ENCODE peak calls at places on chromosomes 5 and 9, in seven cellular contexts. One of them, this sample, is unnamed. For H3K4me1, the result is how much of the 10 kb centered on the place peaks cover.

GRCh38 chr5:143064207-143064606 is 294.0 kb downstream of the ARHGAP26 start:
- DNase-seq in tibial nerve: no peak
- DNase-seq in ovary: no peak
- DNase-seq in GM12878: no peak
- DNase-seq in esophagus muscularis mucosa: no peak
- DNase-seq in K562: no peak
- DNase-seq in sigmoid colon: no peak
- DNase-seq in this sample: no peak

GRCh38 chr5:122150128-122150685 is 20.9 kb downstream of the ZNF474 start:
- DNase-seq in tibial nerve: no peak
- DNase-seq in ovary: no peak
- DNase-seq in GM12878: no peak
- DNase-seq in esophagus muscularis mucosa: peak
- DNase-seq in K562: no peak
- DNase-seq in sigmoid colon: no peak
- DNase-seq in this sample: no peak

GRCh38 chr9:134461436-134461982 is 135.3 kb downstream of the RXRA start:
- DNase-seq in tibial nerve: no peak
- DNase-seq in ovary: no peak
- DNase-seq in GM12878: no peak
- DNase-seq in esophagus muscularis mucosa: no peak
- DNase-seq in K562: no peak
- DNase-seq in sigmoid colon: no peak
- DNase-seq in this sample: no peak

GRCh38 chr5:138946241-138946623 is 71.1 kb upstream of the LRRTM2 start:
- DNase-seq in tibial nerve: no peak
- DNase-seq in ovary: no peak
- DNase-seq in GM12878: no peak
- DNase-seq in esophagus muscularis mucosa: no peak
- DNase-seq in K562: no peak
- DNase-seq in sigmoid colon: peak
- DNase-seq in this sample: no peak

GRCh38 chr5:134224905-134225779 is 731 bp downstream of the PPP2CA start:
- DNase-seq in tibial nerve: peak
- DNase-seq in ovary: peak
- DNase-seq in GM12878: no peak
- DNase-seq in esophagus muscularis mucosa: no peak
- DNase-seq in K562: peak
- DNase-seq in sigmoid colon: peak
- DNase-seq in this sample: peak

GRCh38 chr9:138049779-138050471 is 172.3 kb downstream of the CACNA1B start:
- DNase-seq in tibial nerve: no peak
- DNase-seq in ovary: no peak
- DNase-seq in GM12878: no peak
- DNase-seq in esophagus muscularis mucosa: no peak
- DNase-seq in K562: no peak
- DNase-seq in sigmoid colon: peak
- DNase-seq in this sample: peak

GRCh38 chr9:124251605-124252366 is 6.0 kb upstream of the NEK6 start:
- DNase-seq in tibial nerve: no peak
- DNase-seq in ovary: peak
- DNase-seq in GM12878: no peak
- DNase-seq in esophagus muscularis mucosa: no peak
- DNase-seq in K562: no peak
- DNase-seq in sigmoid colon: peak
- DNase-seq in this sample: no peak

GRCh38 chr9:37534412-37534811 is 41.8 kb downstream of the FBXO10 start:
- DNase-seq in tibial nerve: no peak
- DNase-seq in ovary: no peak
- DNase-seq in GM12878: no peak
- DNase-seq in esophagus muscularis mucosa: no peak
- DNase-seq in K562: no peak
- DNase-seq in sigmoid colon: no peak
- DNase-seq in this sample: no peak

GRCh38 chr9:111597852-111598729 is 1.4 kb downstream of the PTGR1 start:
- DNase-seq in tibial nerve: peak
- DNase-seq in ovary: peak
- DNase-seq in GM12878: no peak
- DNase-seq in esophagus muscularis mucosa: no peak
- DNase-seq in K562: peak
- DNase-seq in sigmoid colon: peak
- DNase-seq in this sample: peak

GRCh38 chr5:142600611-142601360 is 85.1 kb downstream of the FGF1 start:
- DNase-seq in tibial nerve: peak
- DNase-seq in ovary: peak
- DNase-seq in GM12878: no peak
- DNase-seq in esophagus muscularis mucosa: no peak
- DNase-seq in K562: no peak
- DNase-seq in sigmoid colon: peak
- DNase-seq in this sample: peak

GRCh38 chr5:64229163-64229774 is 63.6 kb downstream of the RNF180 start:
- DNase-seq in tibial nerve: no peak
- DNase-seq in ovary: no peak
- DNase-seq in GM12878: no peak
- DNase-seq in esophagus muscularis mucosa: no peak
- DNase-seq in K562: peak
- DNase-seq in sigmoid colon: no peak
- DNase-seq in this sample: no peak

GRCh38 chr5:123855630-123856029 is 343.7 kb downstream of the CSNK1G3 start:
- DNase-seq in tibial nerve: no peak
- DNase-seq in ovary: no peak
- DNase-seq in GM12878: no peak
- DNase-seq in esophagus muscularis mucosa: no peak
- DNase-seq in K562: no peak
- DNase-seq in sigmoid colon: no peak
- DNase-seq in this sample: no peak

GRCh38 chr5:181160144-181160754 is 12.9 kb downstream of the OR2V2 start:
- DNase-seq in tibial nerve: no peak
- DNase-seq in ovary: peak
- DNase-seq in GM12878: no peak
- DNase-seq in esophagus muscularis mucosa: no peak
- DNase-seq in K562: peak
- DNase-seq in sigmoid colon: peak
- DNase-seq in this sample: no peak

GRCh38 chr5:127757576-127757975 is 54.4 kb downstream of the CCDC192 start:
- DNase-seq in tibial nerve: no peak
- DNase-seq in ovary: no peak
- DNase-seq in GM12878: peak
- DNase-seq in esophagus muscularis mucosa: no peak
- DNase-seq in K562: no peak
- DNase-seq in sigmoid colon: no peak
- DNase-seq in this sample: peak

GRCh38 chr5:178428341-178429155 is 161.6 kb downstream of the COL23A1 start:
- DNase-seq in tibial nerve: no peak
- DNase-seq in ovary: no peak
- DNase-seq in GM12878: no peak
- DNase-seq in esophagus muscularis mucosa: peak
- DNase-seq in K562: no peak
- DNase-seq in sigmoid colon: no peak
- DNase-seq in this sample: peak

GRCh38 chr5:109755761-109756160 is 66.0 kb downstream of the MAN2A1 start:
- DNase-seq in tibial nerve: no peak
- DNase-seq in ovary: no peak
- DNase-seq in GM12878: no peak
- DNase-seq in esophagus muscularis mucosa: no peak
- DNase-seq in K562: no peak
- DNase-seq in sigmoid colon: no peak
- DNase-seq in this sample: no peak

GRCh38 chr9:6047020-6047419 is 31.6 kb upstream of the RANBP6 start:
- DNase-seq in tibial nerve: no peak
- DNase-seq in ovary: no peak
- DNase-seq in GM12878: no peak
- DNase-seq in esophagus muscularis mucosa: no peak
- DNase-seq in K562: no peak
- DNase-seq in sigmoid colon: no peak
- DNase-seq in this sample: no peak

GRCh38 chr5:72185717-72186388 is 78.6 kb downstream of the MAP1B start:
- DNase-seq in tibial nerve: no peak
- DNase-seq in ovary: no peak
- DNase-seq in GM12878: no peak
- DNase-seq in esophagus muscularis mucosa: no peak
- DNase-seq in K562: no peak
- DNase-seq in sigmoid colon: no peak
- DNase-seq in this sample: no peak

GRCh38 chr5:159641371-159642039 is 274.8 kb upstream of the ADRA1B start:
- DNase-seq in tibial nerve: no peak
- DNase-seq in ovary: no peak
- DNase-seq in GM12878: no peak
- DNase-seq in esophagus muscularis mucosa: peak
- DNase-seq in K562: no peak
- DNase-seq in sigmoid colon: no peak
- DNase-seq in this sample: no peak

GRCh38 chr5:129345213-129345925 is 114.7 kb upstream of the ADAMTS19 start:
- DNase-seq in tibial nerve: no peak
- DNase-seq in ovary: no peak
- DNase-seq in GM12878: no peak
- DNase-seq in esophagus muscularis mucosa: no peak
- DNase-seq in K562: no peak
- DNase-seq in sigmoid colon: no peak
- DNase-seq in this sample: no peak

GRCh38 chr5:175816348-175816747 is 55.0 kb upstream of the CPLX2 start:
- DNase-seq in tibial nerve: no peak
- DNase-seq in ovary: no peak
- DNase-seq in GM12878: no peak
- DNase-seq in esophagus muscularis mucosa: no peak
- DNase-seq in K562: peak
- DNase-seq in sigmoid colon: no peak
- DNase-seq in this sample: no peak

GRCh38 chr5:179610109-179610902 is 13.2 kb downstream of the HNRNPH1 start:
- DNase-seq in tibial nerve: no peak
- DNase-seq in ovary: no peak
- DNase-seq in GM12878: no peak
- DNase-seq in esophagus muscularis mucosa: no peak
- DNase-seq in K562: no peak
- DNase-seq in sigmoid colon: peak
- DNase-seq in this sample: no peak

GRCh38 chr5:42005561-42006153 is 80.6 kb downstream of the FBXO4 start:
- DNase-seq in tibial nerve: no peak
- DNase-seq in ovary: no peak
- DNase-seq in GM12878: no peak
- DNase-seq in esophagus muscularis mucosa: no peak
- DNase-seq in K562: peak
- DNase-seq in sigmoid colon: no peak
- DNase-seq in this sample: no peak

GRCh38 chr5:66912787-66913186 is 283.8 kb downstream of the CD180 start:
- DNase-seq in tibial nerve: no peak
- DNase-seq in ovary: no peak
- DNase-seq in GM12878: no peak
- DNase-seq in esophagus muscularis mucosa: no peak
- DNase-seq in K562: no peak
- DNase-seq in sigmoid colon: no peak
- DNase-seq in this sample: no peak

GRCh38 chr5:156310115-156310514 is 16.8 kb upstream of the SGCD start:
- DNase-seq in tibial nerve: no peak
- DNase-seq in ovary: no peak
- DNase-seq in GM12878: no peak
- DNase-seq in esophagus muscularis mucosa: no peak
- DNase-seq in K562: no peak
- DNase-seq in sigmoid colon: no peak
- DNase-seq in this sample: no peak

GRCh38 chr9:83584995-83585394 is 37.9 kb upstream of the IDNK start:
- DNase-seq in tibial nerve: no peak
- DNase-seq in ovary: no peak
- DNase-seq in GM12878: no peak
- DNase-seq in esophagus muscularis mucosa: peak
- DNase-seq in K562: no peak
- DNase-seq in sigmoid colon: no peak
- DNase-seq in this sample: no peak

DNA sequence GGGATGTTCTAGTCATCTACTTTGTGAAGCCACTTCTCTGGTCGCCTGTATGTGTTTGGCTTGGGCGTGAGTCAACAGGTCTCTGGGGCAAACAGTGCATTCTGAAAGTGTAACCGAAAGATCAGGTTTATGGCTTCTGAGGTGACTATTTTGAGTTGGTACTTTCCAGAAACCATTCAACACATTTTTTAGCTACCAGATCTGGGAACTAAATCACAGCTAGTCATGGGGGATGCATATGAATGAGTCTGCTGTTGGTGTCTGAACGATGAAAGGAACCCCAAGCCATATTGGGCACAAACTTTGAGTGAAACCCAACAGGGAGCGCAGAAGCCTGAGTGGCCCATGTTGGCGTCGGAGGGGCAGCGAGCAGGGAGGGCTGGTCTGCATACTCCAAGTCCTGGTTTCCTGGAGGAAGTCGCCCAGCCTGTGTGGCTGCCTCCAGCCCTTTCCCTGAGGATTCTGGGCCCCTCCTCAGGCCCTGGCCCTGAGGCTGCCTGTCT is 35.3 kb downstream of the UBE2QL1 start:
- DNase-seq in tibial nerve: no peak
- DNase-seq in ovary: no peak
- DNase-seq in GM12878: peak
- DNase-seq in esophagus muscularis mucosa: no peak
- DNase-seq in K562: no peak
- DNase-seq in sigmoid colon: no peak
- DNase-seq in this sample: peak
- TF ChIP-seq EP300 in tibial nerve: no peak
- TF ChIP-seq EP300 in ovary: no peak
- TF ChIP-seq EP300 in GM12878: peak
- TF ChIP-seq EP300 in esophagus muscularis mucosa: no peak
- TF ChIP-seq EP300 in K562: no peak
- TF ChIP-seq EP300 in sigmoid colon: no peak
- TF ChIP-seq EP300 in this sample: no peak

GRCh38 chr5:172425402-172425801 is 28.9 kb downstream of the SH3PXD2B start:
- DNase-seq in tibial nerve: no peak
- DNase-seq in ovary: no peak
- DNase-seq in GM12878: no peak
- DNase-seq in esophagus muscularis mucosa: no peak
- DNase-seq in K562: no peak
- DNase-seq in sigmoid colon: no peak
- DNase-seq in this sample: no peak
- H3K4me1 ChIP-seq in tibial nerve: under half
- H3K4me1 ChIP-seq in ovary: under half
- H3K4me1 ChIP-seq in GM12878: under half
- H3K4me1 ChIP-seq in esophagus muscularis mucosa: half or more
- H3K4me1 ChIP-seq in K562: under half
- H3K4me1 ChIP-seq in sigmoid colon: half or more
- H3K4me1 ChIP-seq in this sample: under half

DNA sequence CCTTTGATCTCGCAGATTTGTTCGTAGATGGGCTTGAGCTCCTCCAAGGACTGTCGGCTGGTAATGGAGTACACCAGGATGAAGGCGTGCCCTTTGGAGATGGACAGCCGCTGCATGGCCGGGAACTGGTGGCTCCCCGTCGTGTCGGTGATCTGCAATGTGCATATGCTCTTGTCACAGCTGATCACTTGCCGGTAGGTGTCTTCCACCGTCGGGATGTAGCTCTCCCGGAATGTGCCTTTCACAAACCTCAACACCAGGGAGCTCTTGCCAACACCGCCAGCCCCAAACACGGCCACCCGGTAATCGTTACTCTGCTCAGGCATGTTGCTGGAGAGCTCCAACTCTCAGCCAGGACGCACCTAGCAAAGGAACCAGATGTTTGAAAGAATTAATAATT is 29.1 kb downstream of the DIRAS2 start:
- DNase-seq in tibial nerve: no peak
- DNase-seq in ovary: no peak
- DNase-seq in GM12878: no peak
- DNase-seq in esophagus muscularis mucosa: no peak
- DNase-seq in K562: no peak
- DNase-seq in sigmoid colon: no peak
- DNase-seq in this sample: no peak
- H3K27ac ChIP-seq in tibial nerve: no peak
- H3K27ac ChIP-seq in ovary: no peak
- H3K27ac ChIP-seq in GM12878: no peak
- H3K27ac ChIP-seq in esophagus muscularis mucosa: no peak
- H3K27ac ChIP-seq in K562: no peak
- H3K27ac ChIP-seq in sigmoid colon: no peak
- H3K27ac ChIP-seq in this sample: no peak

GRCh38 chr5:57537831-57538230 is 55.2 kb upstream of the ACTBL2 start:
- DNase-seq in tibial nerve: no peak
- DNase-seq in ovary: no peak
- DNase-seq in GM12878: no peak
- DNase-seq in esophagus muscularis mucosa: no peak
- DNase-seq in K562: no peak
- DNase-seq in sigmoid colon: no peak
- DNase-seq in this sample: no peak
- TF ChIP-seq EP300 in tibial nerve: no peak
- TF ChIP-seq EP300 in ovary: no peak
- TF ChIP-seq EP300 in GM12878: no peak
- TF ChIP-seq EP300 in esophagus muscularis mucosa: no peak
- TF ChIP-seq EP300 in K562: no peak
- TF ChIP-seq EP300 in sigmoid colon: no peak
- TF ChIP-seq EP300 in this sample: no peak